ENCODE peak calls at places on chromosomes 13 and 19, in nine cellular contexts. One of them, this sample, is unnamed.

GRCh38 chr13:95643814-95644598 is 500 bp downstream of the DZIP1 start:
- DNase-seq in astrocyte: peak
- DNase-seq in mammary epithelial cell: peak
- DNase-seq in kidney epithelial cell: no peak
- DNase-seq in AG04450: no peak
- DNase-seq in foreskin fibroblast: peak
- DNase-seq in thoracic aorta: no peak
- DNase-seq in heart right ventricle: no peak
- DNase-seq in neural progenitor cell: peak
- DNase-seq in this sample: peak

GRCh38 chr13:43908156-43909126 is 28.7 kb downstream of the LACC1 start:
- DNase-seq in AG04450: peak
- DNase-seq in neural progenitor cell: peak
- DNase-seq in kidney epithelial cell: peak
- DNase-seq in astrocyte: peak
- DNase-seq in thoracic aorta: no peak
- DNase-seq in mammary epithelial cell: peak
- DNase-seq in heart right ventricle: no peak
- DNase-seq in foreskin fibroblast: peak
- DNase-seq in this sample: peak

GRCh38 chr13:24529478-24529877 is 16.9 kb upstream of the PARP4 start:
- DNase-seq in mammary epithelial cell: no peak
- DNase-seq in astrocyte: no peak
- DNase-seq in kidney epithelial cell: no peak
- DNase-seq in heart right ventricle: no peak
- DNase-seq in thoracic aorta: no peak
- DNase-seq in neural progenitor cell: no peak
- DNase-seq in foreskin fibroblast: no peak
- DNase-seq in AG04450: no peak
- DNase-seq in this sample: no peak

GRCh38 chr13:89514534-89515312 is 1832.8 kb upstream of the MIR17HG start:
- DNase-seq in thoracic aorta: no peak
- DNase-seq in astrocyte: peak
- DNase-seq in mammary epithelial cell: peak
- DNase-seq in heart right ventricle: peak
- DNase-seq in foreskin fibroblast: no peak
- DNase-seq in neural progenitor cell: peak
- DNase-seq in AG04450: peak
- DNase-seq in kidney epithelial cell: peak
- DNase-seq in this sample: peak

GRCh38 chr13:38417727-38418126 is 68.1 kb downstream of the UFM1 start:
- DNase-seq in AG04450: no peak
- DNase-seq in astrocyte: no peak
- DNase-seq in mammary epithelial cell: peak
- DNase-seq in kidney epithelial cell: no peak
- DNase-seq in foreskin fibroblast: no peak
- DNase-seq in thoracic aorta: no peak
- DNase-seq in neural progenitor cell: peak
- DNase-seq in heart right ventricle: no peak
- DNase-seq in this sample: peak

GRCh38 chr13:114099191-114099590 is 33.2 kb downstream of the RASA3 start:
- DNase-seq in neural progenitor cell: peak
- DNase-seq in mammary epithelial cell: peak
- DNase-seq in heart right ventricle: peak
- DNase-seq in foreskin fibroblast: peak
- DNase-seq in kidney epithelial cell: peak
- DNase-seq in AG04450: peak
- DNase-seq in astrocyte: peak
- DNase-seq in thoracic aorta: peak
- DNase-seq in this sample: peak

GRCh38 chr13:33798023-33798422 is 19.9 kb upstream of the RFC3 start:
- DNase-seq in foreskin fibroblast: no peak
- DNase-seq in heart right ventricle: no peak
- DNase-seq in thoracic aorta: no peak
- DNase-seq in astrocyte: no peak
- DNase-seq in AG04450: no peak
- DNase-seq in mammary epithelial cell: no peak
- DNase-seq in kidney epithelial cell: no peak
- DNase-seq in neural progenitor cell: no peak
- DNase-seq in this sample: no peak

GRCh38 chr13:49304763-49305695 is 57.3 kb downstream of the CDADC1 start:
- DNase-seq in foreskin fibroblast: no peak
- DNase-seq in mammary epithelial cell: no peak
- DNase-seq in astrocyte: no peak
- DNase-seq in thoracic aorta: no peak
- DNase-seq in kidney epithelial cell: no peak
- DNase-seq in neural progenitor cell: no peak
- DNase-seq in heart right ventricle: no peak
- DNase-seq in AG04450: no peak
- DNase-seq in this sample: no peak

GRCh38 chr19:37114001-37114400 is 35.8 kb downstream of the ZNF420 start:
- DNase-seq in astrocyte: no peak
- DNase-seq in neural progenitor cell: no peak
- DNase-seq in foreskin fibroblast: no peak
- DNase-seq in AG04450: no peak
- DNase-seq in mammary epithelial cell: no peak
- DNase-seq in kidney epithelial cell: no peak
- DNase-seq in thoracic aorta: no peak
- DNase-seq in heart right ventricle: no peak
- DNase-seq in this sample: no peak

GRCh38 chr13:110067355-110068175 is 239.4 kb downstream of the COL4A1 start:
- DNase-seq in neural progenitor cell: no peak
- DNase-seq in mammary epithelial cell: no peak
- DNase-seq in thoracic aorta: no peak
- DNase-seq in heart right ventricle: no peak
- DNase-seq in astrocyte: no peak
- DNase-seq in AG04450: no peak
- DNase-seq in foreskin fibroblast: no peak
- DNase-seq in kidney epithelial cell: no peak
- DNase-seq in this sample: peak

GRCh38 chr13:85900521-85900920 is 101.3 kb upstream of the SLITRK6 start:
- DNase-seq in mammary epithelial cell: no peak
- DNase-seq in neural progenitor cell: no peak
- DNase-seq in heart right ventricle: no peak
- DNase-seq in AG04450: no peak
- DNase-seq in kidney epithelial cell: no peak
- DNase-seq in foreskin fibroblast: no peak
- DNase-seq in astrocyte: no peak
- DNase-seq in thoracic aorta: no peak
- DNase-seq in this sample: no peak

DNA sequence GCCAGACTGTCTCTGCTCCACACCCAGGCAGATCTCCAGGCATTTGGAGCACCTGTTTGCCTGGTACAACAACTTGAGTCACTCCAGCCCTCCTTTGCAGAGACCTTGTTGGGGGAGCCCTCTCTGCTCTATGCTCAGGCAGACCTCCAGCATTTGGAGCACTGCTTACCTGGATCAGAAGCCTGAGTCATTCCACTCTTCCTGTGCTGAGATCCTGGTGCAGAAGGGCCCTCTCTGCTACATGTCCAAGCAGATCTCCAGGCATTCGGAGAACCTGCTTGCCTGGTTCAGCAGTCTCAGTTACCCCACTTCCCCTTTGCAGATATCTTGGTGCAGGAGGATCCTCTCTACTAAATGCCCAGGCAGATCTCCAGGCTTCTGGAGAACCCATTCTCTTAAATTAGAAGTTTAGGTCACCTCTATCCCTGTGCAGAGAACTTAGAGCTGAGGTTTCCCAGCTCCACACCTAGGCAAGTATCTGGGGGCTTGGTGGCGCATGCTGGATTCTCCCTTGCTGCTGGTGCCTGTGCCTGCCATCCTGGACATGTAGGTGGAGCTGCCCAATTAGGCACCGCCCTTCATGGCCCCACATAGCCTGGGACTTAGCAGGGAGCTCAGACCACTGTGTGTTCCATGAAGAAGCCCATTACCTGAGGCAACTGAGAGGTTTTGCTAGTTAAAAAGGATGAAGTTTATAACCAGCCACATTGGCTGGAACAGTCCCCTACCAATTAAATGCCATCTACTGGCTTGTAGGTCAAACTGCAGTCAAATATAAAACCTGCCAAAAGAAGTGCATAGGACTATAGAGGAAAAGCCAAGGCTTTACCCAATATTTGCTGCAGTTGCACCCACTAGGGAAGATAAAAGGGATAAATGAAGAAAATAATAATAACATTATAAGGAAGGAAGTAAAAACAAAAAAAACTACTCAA is 97.6 kb upstream of the SLITRK6 start:
- DNase-seq in neural progenitor cell: peak
- DNase-seq in foreskin fibroblast: no peak
- DNase-seq in mammary epithelial cell: peak
- DNase-seq in astrocyte: no peak
- DNase-seq in heart right ventricle: no peak
- DNase-seq in AG04450: no peak
- DNase-seq in kidney epithelial cell: no peak
- DNase-seq in thoracic aorta: no peak
- DNase-seq in this sample: peak
- TF ChIP-seq CTCF in neural progenitor cell: peak
- TF ChIP-seq CTCF in foreskin fibroblast: no peak
- TF ChIP-seq CTCF in mammary epithelial cell: peak
- TF ChIP-seq CTCF in astrocyte: peak
- TF ChIP-seq CTCF in heart right ventricle: no peak
- TF ChIP-seq CTCF in AG04450: peak
- TF ChIP-seq CTCF in kidney epithelial cell: peak
- TF ChIP-seq CTCF in thoracic aorta: no peak
- TF ChIP-seq CTCF in this sample: peak

GRCh38 chr19:41937976-41938375 is 9.7 kb upstream of the ERFL start:
- DNase-seq in heart right ventricle: no peak
- DNase-seq in mammary epithelial cell: no peak
- DNase-seq in neural progenitor cell: no peak
- DNase-seq in kidney epithelial cell: no peak
- DNase-seq in thoracic aorta: no peak
- DNase-seq in astrocyte: no peak
- DNase-seq in foreskin fibroblast: no peak
- DNase-seq in AG04450: no peak
- DNase-seq in this sample: no peak
- TF ChIP-seq CTCF in heart right ventricle: no peak
- TF ChIP-seq CTCF in mammary epithelial cell: no peak
- TF ChIP-seq CTCF in neural progenitor cell: peak
- TF ChIP-seq CTCF in kidney epithelial cell: no peak
- TF ChIP-seq CTCF in thoracic aorta: no peak
- TF ChIP-seq CTCF in astrocyte: no peak
- TF ChIP-seq CTCF in foreskin fibroblast: no peak
- TF ChIP-seq CTCF in AG04450: no peak
- TF ChIP-seq CTCF in this sample: no peak

GRCh38 chr13:69565334-69565733 is 542.3 kb upstream of the ATXN8OS start:
- DNase-seq in mammary epithelial cell: peak
- DNase-seq in foreskin fibroblast: no peak
- DNase-seq in astrocyte: peak
- DNase-seq in heart right ventricle: no peak
- DNase-seq in thoracic aorta: no peak
- DNase-seq in kidney epithelial cell: peak
- DNase-seq in neural progenitor cell: peak
- DNase-seq in AG04450: no peak
- DNase-seq in this sample: peak
- TF ChIP-seq CTCF in mammary epithelial cell: peak
- TF ChIP-seq CTCF in foreskin fibroblast: no peak
- TF ChIP-seq CTCF in astrocyte: peak
- TF ChIP-seq CTCF in heart right ventricle: no peak
- TF ChIP-seq CTCF in thoracic aorta: no peak
- TF ChIP-seq CTCF in kidney epithelial cell: peak
- TF ChIP-seq CTCF in neural progenitor cell: peak
- TF ChIP-seq CTCF in AG04450: no peak
- TF ChIP-seq CTCF in this sample: peak

GRCh38 chr13:45584816-45585215 is 30.7 kb downstream of the ERICH6B start:
- DNase-seq in neural progenitor cell: peak
- DNase-seq in heart right ventricle: no peak
- DNase-seq in astrocyte: no peak
- DNase-seq in kidney epithelial cell: no peak
- DNase-seq in foreskin fibroblast: no peak
- DNase-seq in mammary epithelial cell: peak
- DNase-seq in thoracic aorta: no peak
- DNase-seq in AG04450: no peak
- DNase-seq in this sample: peak
- TF ChIP-seq CTCF in neural progenitor cell: peak
- TF ChIP-seq CTCF in heart right ventricle: no peak
- TF ChIP-seq CTCF in astrocyte: no peak
- TF ChIP-seq CTCF in kidney epithelial cell: peak
- TF ChIP-seq CTCF in foreskin fibroblast: peak
- TF ChIP-seq CTCF in mammary epithelial cell: peak
- TF ChIP-seq CTCF in thoracic aorta: no peak
- TF ChIP-seq CTCF in AG04450: peak
- TF ChIP-seq CTCF in this sample: peak

GRCh38 chr19:8580710-8581281 is 3.6 kb upstream of the MYO1F start:
- DNase-seq in thoracic aorta: peak
- DNase-seq in foreskin fibroblast: peak
- DNase-seq in mammary epithelial cell: peak
- DNase-seq in heart right ventricle: peak
- DNase-seq in AG04450: no peak
- DNase-seq in kidney epithelial cell: no peak
- DNase-seq in neural progenitor cell: peak
- DNase-seq in astrocyte: peak
- DNase-seq in this sample: peak
- TF ChIP-seq CTCF in thoracic aorta: peak
- TF ChIP-seq CTCF in foreskin fibroblast: peak
- TF ChIP-seq CTCF in mammary epithelial cell: peak
- TF ChIP-seq CTCF in heart right ventricle: peak
- TF ChIP-seq CTCF in AG04450: peak
- TF ChIP-seq CTCF in kidney epithelial cell: peak
- TF ChIP-seq CTCF in neural progenitor cell: peak
- TF ChIP-seq CTCF in astrocyte: peak
- TF ChIP-seq CTCF in this sample: peak

GRCh38 chr13:39803156-39803555 is 147.7 kb downstream of the COG6 start:
- DNase-seq in heart right ventricle: no peak
- DNase-seq in foreskin fibroblast: no peak
- DNase-seq in mammary epithelial cell: peak
- DNase-seq in neural progenitor cell: no peak
- DNase-seq in thoracic aorta: no peak
- DNase-seq in AG04450: no peak
- DNase-seq in kidney epithelial cell: no peak
- DNase-seq in astrocyte: no peak
- DNase-seq in this sample: no peak
- TF ChIP-seq CTCF in heart right ventricle: no peak
- TF ChIP-seq CTCF in foreskin fibroblast: no peak
- TF ChIP-seq CTCF in mammary epithelial cell: no peak
- TF ChIP-seq CTCF in neural progenitor cell: no peak
- TF ChIP-seq CTCF in thoracic aorta: no peak
- TF ChIP-seq CTCF in AG04450: no peak
- TF ChIP-seq CTCF in kidney epithelial cell: no peak
- TF ChIP-seq CTCF in astrocyte: no peak
- TF ChIP-seq CTCF in this sample: no peak

DNA sequence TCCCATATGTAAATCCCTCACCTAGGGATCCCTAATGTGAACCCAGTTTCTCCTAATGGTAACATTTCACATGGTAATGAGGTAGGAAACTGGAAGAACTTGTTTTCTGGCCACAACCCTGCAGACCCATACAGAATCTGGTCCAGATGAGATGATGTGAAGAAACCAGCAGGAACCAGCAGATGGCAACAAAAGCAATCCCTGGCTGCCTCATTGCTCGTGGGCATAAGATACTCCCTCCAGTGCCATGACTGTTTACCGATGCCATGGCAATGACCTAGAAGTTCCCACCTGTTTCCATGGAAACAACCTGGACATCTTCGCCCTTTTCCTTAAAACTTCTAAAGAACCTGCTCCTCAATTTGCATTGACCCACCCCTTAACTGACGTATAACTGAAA is 1.4 kb upstream of the CD209 start:
- DNase-seq in kidney epithelial cell: no peak
- DNase-seq in neural progenitor cell: no peak
- DNase-seq in heart right ventricle: no peak
- DNase-seq in foreskin fibroblast: no peak
- DNase-seq in mammary epithelial cell: peak
- DNase-seq in astrocyte: no peak
- DNase-seq in thoracic aorta: no peak
- DNase-seq in AG04450: no peak
- DNase-seq in this sample: peak
- TF ChIP-seq CTCF in kidney epithelial cell: no peak
- TF ChIP-seq CTCF in neural progenitor cell: no peak
- TF ChIP-seq CTCF in heart right ventricle: no peak
- TF ChIP-seq CTCF in foreskin fibroblast: peak
- TF ChIP-seq CTCF in mammary epithelial cell: peak
- TF ChIP-seq CTCF in astrocyte: no peak
- TF ChIP-seq CTCF in thoracic aorta: no peak
- TF ChIP-seq CTCF in AG04450: peak
- TF ChIP-seq CTCF in this sample: peak

This sample was measured in choroid plexus epithelial cell.